ENCODE peak calls at places on chromosomes 6 and 20, in five cellular contexts. One of them, this sample, is unnamed.
A peak's percentile ranks its signal among the peaks of the same experiment; 100 is the strongest.

GRCh38 chr6:26025894-26026832 is 61.1 kb upstream of the HFE start:
- DNase-seq in aorta: peak; percentile 97
- DNase-seq in IMR-90: peak; percentile 99
- DNase-seq in AML-193: peak; percentile 95
- DNase-seq in GDM1: peak; percentile 84
- DNase-seq in this sample: peak; percentile 96

GRCh38 chr6:16318538-16318937 is 80.2 kb downstream of the GMPR start:
- DNase-seq in aorta: peak; percentile 66
- DNase-seq in IMR-90: peak; percentile 90
- DNase-seq in AML-193: no peak
- DNase-seq in GDM1: no peak
- DNase-seq in this sample: peak; percentile 43

GRCh38 chr6:147285087-147285855 is 81.1 kb downstream of the STXBP5 start:
- DNase-seq in aorta: no peak
- DNase-seq in IMR-90: peak; percentile 65
- DNase-seq in AML-193: peak; percentile 61
- DNase-seq in GDM1: no peak
- DNase-seq in this sample: peak; percentile 50

GRCh38 chr6:9409126-9409525 is 973.8 kb upstream of the SLC35B3 start:
- DNase-seq in aorta: no peak
- DNase-seq in IMR-90: peak; percentile 24
- DNase-seq in AML-193: no peak
- DNase-seq in GDM1: no peak
- DNase-seq in this sample: no peak

GRCh38 chr6:6002005-6002808 is 4.5 kb downstream of the NRN1 start:
- DNase-seq in aorta: no peak
- DNase-seq in IMR-90: no peak
- DNase-seq in AML-193: no peak
- DNase-seq in GDM1: no peak
- DNase-seq in this sample: peak; percentile 35

GRCh38 chr6:107698146-107698545 is 126.0 kb downstream of the SCML4 start:
- DNase-seq in aorta: no peak
- DNase-seq in IMR-90: peak; percentile 86
- DNase-seq in AML-193: no peak
- DNase-seq in GDM1: no peak
- DNase-seq in this sample: no peak

GRCh38 chr6:119012521-119012920 is 65.9 kb downstream of the FAM184A start:
- DNase-seq in aorta: no peak
- DNase-seq in IMR-90: no peak
- DNase-seq in AML-193: no peak
- DNase-seq in GDM1: no peak
- DNase-seq in this sample: no peak

GRCh38 chr20:48795732-48796131 is 32.1 kb downstream of the PREX1 start:
- DNase-seq in aorta: no peak
- DNase-seq in IMR-90: no peak
- DNase-seq in AML-193: no peak
- DNase-seq in GDM1: no peak
- DNase-seq in this sample: no peak

GRCh38 chr6:149680490-149680889 is 32.0 kb upstream of the KATNA1 start:
- DNase-seq in aorta: no peak
- DNase-seq in IMR-90: no peak
- DNase-seq in AML-193: no peak
- DNase-seq in GDM1: no peak
- DNase-seq in this sample: no peak

This sample was measured in cardiac muscle cell.